ENCODE peak calls at places on chromosomes 11 and 22, in ten cellular contexts. K, D, W, C, E, R, I, U, J and O are unnamed samples.

GRCh38 chr11:66815646-66816045 is 27.6 kb upstream of the RCE1 start:
- DNase-seq in J (no peak), W (no peak), K (no peak), D (peak; percentile 22), C (no peak), I (no peak), U (no peak), E (no peak), R (peak; percentile 19), O (no peak)

GRCh38 chr22:25775501-25775900 is 33.5 kb downstream of the MYO18B start:
- DNase-seq in U (no peak), K (no peak), E (no peak), I (no peak), J (peak; percentile 59), C (no peak), R (no peak), W (no peak), D (peak; percentile 20), O (peak; percentile 62)

GRCh38 chr11:12827929-12828812 is 153.9 kb downstream of the TEAD1 start:
- DNase-seq in W (peak; percentile 24), D (peak; percentile 86), E (no peak), K (peak; percentile 59), R (peak; percentile 85), C (no peak), U (peak; percentile 68), I (no peak), J (peak; percentile 59), O (peak; percentile 45)

GRCh38 chr11:6531267-6531752 is 34.2 kb downstream of the DNHD1 start:
- DNase-seq in R (peak; percentile 68), D (peak; percentile 47), W (peak; percentile 57), I (peak; percentile 33), C (no peak), K (peak; percentile 57), E (no peak), U (peak; percentile 69), J (peak; percentile 41), O (peak; percentile 27)

GRCh38 chr11:15006139-15006759 is 34.1 kb upstream of the CALCA start:
- DNase-seq in J (peak; percentile 34), R (peak; percentile 67), I (peak; percentile 37), E (no peak), U (peak; percentile 59), C (no peak), W (peak; percentile 24), K (peak; percentile 56), D (peak; percentile 51), O (no peak)

GRCh38 chr11:64263021-64263946 is 12.0 kb downstream of the PLCB3 start:
- DNase-seq in W (no peak), D (peak; percentile 71), U (no peak), C (no peak), K (no peak), I (no peak), J (peak; percentile 63), E (no peak), R (no peak), O (peak; percentile 60)

GRCh38 chr11:64675417-64676252 is 47.4 kb downstream of the NRXN2 start:
- DNase-seq in D (peak; percentile 58), U (no peak), C (no peak), R (peak; percentile 92), K (peak; percentile 61), J (peak; percentile 94), W (peak; percentile 43), I (no peak), E (peak; percentile 26), O (peak; percentile 27)

GRCh38 chr11:2196970-2197770 is 25.6 kb upstream of the TH start:
- DNase-seq in E (peak; percentile 61), W (peak; percentile 85), R (peak; percentile 52), D (peak; percentile 56), U (peak; percentile 82), K (peak; percentile 80), C (peak; percentile 20), J (peak; percentile 56), I (no peak), O (peak; percentile 86)

GRCh38 chr11:3795131-3796092 is 1.9 kb downstream of the NUP98 start:
- DNase-seq in R (no peak), E (no peak), K (no peak), C (no peak), I (no peak), W (no peak), D (no peak), U (no peak), J (no peak), O (no peak)

GRCh38 chr11:86743223-86744118 is 56.9 kb upstream of the PRSS23 start:
- DNase-seq in K (peak; percentile 94), C (peak; percentile 91), U (peak; percentile 89), E (no peak), D (peak; percentile 99), I (peak; percentile 93), R (peak; percentile 97), J (peak; percentile 98), W (no peak), O (no peak)

GRCh38 chr22:19565921-19566598 is 41.9 kb upstream of the CLDN5 start:
- DNase-seq in E (no peak), U (no peak), C (no peak), I (no peak), K (no peak), J (no peak), D (no peak), R (no peak), W (no peak), O (no peak)

GRCh38 chr11:57349491-57350274 is 11.5 kb downstream of the P2RX3 start:
- DNase-seq in K (peak; percentile 62), W (peak; percentile 75), J (no peak), E (peak; percentile 61), I (no peak), R (peak; percentile 36), U (peak; percentile 79), C (no peak), D (peak; percentile 36), O (peak; percentile 92)

GRCh38 chr22:30386608-30386959 is 627 bp downstream of the RNF215 start:
- DNase-seq in C (no peak), U (no peak), K (no peak), R (no peak), E (no peak), J (no peak), D (no peak), W (no peak), I (no peak), O (no peak)

GRCh38 chr22:45832180-45832579 is 144.8 kb downstream of the WNT7B start:
- DNase-seq in C (no peak), J (no peak), R (no peak), I (no peak), E (no peak), K (no peak), W (no peak), D (no peak), U (no peak), O (no peak)
- TF ChIP-seq CTCF in C (no peak), J (peak; percentile 38), R (no peak), I (no peak), E (no peak), K (no peak), W (no peak), D (peak; percentile 16), U (peak; percentile 16), O (no peak)

GRCh38 chr22:28951969-28952521 is 68.7 kb downstream of the ZNRF3 start:
- DNase-seq in C (no peak), W (no peak), I (no peak), E (no peak), U (no peak), K (no peak), J (peak; percentile 4), D (peak; percentile 80), R (peak; percentile 77), O (no peak)
- TF ChIP-seq CTCF in C (no peak), W (no peak), I (peak; percentile 34), E (no peak), U (no peak), K (no peak), J (peak; percentile 43), D (peak; percentile 45), R (peak; percentile 27), O (no peak)

GRCh38 chr22:47169801-47170140 is 407.3 kb downstream of the TBC1D22A start:
- DNase-seq in I (no peak), U (no peak), C (no peak), R (no peak), J (no peak), D (no peak), W (no peak), K (no peak), E (no peak), O (no peak)
- TF ChIP-seq CTCF in I (no peak), U (no peak), C (no peak), R (no peak), J (no peak), D (no peak), W (no peak), K (no peak), E (no peak), O (no peak)

DNA sequence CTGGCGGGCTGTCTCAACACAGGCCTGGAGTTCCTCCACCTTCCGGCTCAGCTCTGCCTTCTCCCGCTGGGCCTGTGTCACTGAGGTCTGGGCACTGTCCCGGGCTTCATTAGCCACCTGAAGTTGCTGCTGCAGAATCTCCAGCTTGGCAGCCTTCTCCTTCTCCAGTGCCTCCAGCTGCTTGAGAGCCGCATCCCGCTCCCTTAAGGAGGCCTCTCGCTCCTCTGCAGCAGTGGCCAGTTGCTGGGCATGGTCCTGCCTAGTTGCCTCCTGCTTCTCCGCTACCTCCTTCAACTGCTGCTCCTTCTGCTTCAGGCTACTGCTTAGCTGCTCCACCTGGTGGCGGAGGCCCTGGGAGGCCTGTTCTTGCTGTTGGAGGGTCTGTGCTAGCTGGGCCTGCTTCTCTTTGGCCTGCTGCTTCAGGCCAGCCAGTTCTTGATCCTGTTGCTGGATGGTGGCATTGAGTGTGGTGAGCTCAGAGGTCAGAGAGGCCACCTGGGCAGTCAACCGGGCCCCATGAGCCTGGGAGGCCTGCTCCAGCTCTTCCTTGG is 16.9 kb downstream of the IL18BP start:
- DNase-seq in K (peak; percentile 49), U (peak; percentile 44), W (no peak), E (no peak), R (no peak), I (no peak), D (peak; percentile 26), C (no peak), J (peak; percentile 28), O (peak; percentile 60)
- TF ChIP-seq CTCF in K (peak; percentile 42), U (peak; percentile 61), W (peak; percentile 61), E (no peak), R (peak; percentile 37), I (peak; percentile 26), D (peak; percentile 70), C (peak; percentile 48), J (peak; percentile 74), O (peak; percentile 33)